ENCODE peak calls at places on chromosomes 5 and 9, in five cellular contexts. M, W, N, R and I are unnamed samples.

GRCh38 chr9:131627326-131627845 is 82.1 kb downstream of the PRRT1B start:
- DNase-seq in M (no peak), W (no peak), N (no peak), R (no peak), I (no peak)

GRCh38 chr5:161399996-161400562 is 146.4 kb downstream of the GABRB2 start:
- DNase-seq in M (no peak), W (no peak), N (no peak), R (no peak), I (no peak)

GRCh38 chr9:38622083-38622674 is 1.8 kb upstream of the ANKRD18A start:
- DNase-seq in M (no peak), W (peak), N (no peak), R (peak), I (no peak)

GRCh38 chr5:132751444-132751843 is 4.2 kb downstream of the CCNI2 start:
- DNase-seq in M (no peak), W (no peak), N (no peak), R (peak), I (no peak)

GRCh38 chr5:150398432-150399157 is 14.1 kb downstream of the CD74 start:
- DNase-seq in M (no peak), W (no peak), N (peak), R (no peak), I (no peak)

GRCh38 chr5:111942214-111942613 is 185.2 kb upstream of the NREP start:
- DNase-seq in M (no peak), W (no peak), N (no peak), R (no peak), I (no peak)

GRCh38 chr9:72749276-72749675 is 203.6 kb downstream of the ALDH1A1 start:
- DNase-seq in M (no peak), W (no peak), N (no peak), R (no peak), I (no peak)

GRCh38 chr9:86604741-86605140 is 250.5 kb upstream of the TUT7 start:
- DNase-seq in M (no peak), W (no peak), N (no peak), R (no peak), I (no peak)

GRCh38 chr9:37963936-37964739 is 60.2 kb upstream of the SLC25A51 start:
- DNase-seq in M (no peak), W (peak), N (no peak), R (peak), I (no peak)

GRCh38 chr9:21559402-21560280 is 77.5 kb upstream of the IFNE start:
- DNase-seq in M (no peak), W (peak), N (peak), R (peak), I (no peak)

GRCh38 chr5:38601843-38602424 is 45.5 kb upstream of the LIFR start:
- DNase-seq in M (no peak), W (peak), N (no peak), R (peak), I (no peak)

GRCh38 chr5:65796269-65796668 is 74.3 kb downstream of the NLN start:
- DNase-seq in M (no peak), W (peak), N (no peak), R (no peak), I (no peak)